ENCODE peak calls at places on chromosomes 5 and 9, in eight cellular contexts. K is mucosa of descending colon; J is CD4-positive, alpha-beta T cell; C is fibroblast of lung; I is H9; E is esophagus squamous epithelium; D is psoas muscle; R is Peyer's patch. S is an unnamed sample.
A peak's percentile ranks its signal among the peaks of the same experiment; 100 is the strongest.

GRCh38 chr5:6273090-6273735 is 105.1 kb downstream of the MED10 start:
- DNase-seq in K (no peak), J (no peak), C (no peak), I (no peak), E (no peak), D (no peak), R (no peak), S (no peak)

GRCh38 chr9:129752915-129753724 is at the start of gene PTGES:
- DNase-seq in K (peak; percentile 78), J (peak; percentile 64), C (peak; percentile 83), I (peak; percentile 78), E (no peak), D (peak; percentile 68), R (peak; percentile 78), S (peak; percentile 36)

GRCh38 chr5:540215-541147 is 16.2 kb upstream of the SLC9A3 start:
- DNase-seq in K (peak; percentile 39), J (no peak), C (no peak), I (no peak), E (no peak), D (peak; percentile 9), R (peak; percentile 43), S (no peak)

GRCh38 chr5:74934949-74935751 is 69.0 kb upstream of the FAM169A start:
- DNase-seq in K (no peak), J (no peak), C (peak; percentile 52), I (no peak), E (no peak), D (no peak), R (no peak), S (no peak)

GRCh38 chr9:101727621-101728524 is 10.6 kb downstream of the GRIN3A start:
- DNase-seq in K (no peak), J (no peak), C (peak; percentile 6), I (peak; percentile 48), E (no peak), D (no peak), R (no peak), S (no peak)

GRCh38 chr9:120723547-120723946 is 9.3 kb upstream of the MEGF9 start:
- DNase-seq in K (no peak), J (no peak), C (peak; percentile 84), I (no peak), E (no peak), D (no peak), R (no peak), S (no peak)

GRCh38 chr5:60842859-60843692 is 993 bp downstream of the ELOVL7 start:
- DNase-seq in K (no peak), J (no peak), C (peak; percentile 5), I (peak; percentile 47), E (no peak), D (peak; percentile 15), R (peak; percentile 67), S (no peak)

GRCh38 chr5:126519637-126520592 is 75.1 kb downstream of the ALDH7A1 start:
- DNase-seq in K (no peak), J (no peak), C (peak; percentile 45), I (no peak), E (no peak), D (no peak), R (no peak), S (no peak)

GRCh38 chr9:136091582-136092352 is 3.3 kb downstream of the NACC2 start:
- DNase-seq in K (peak; percentile 48), J (no peak), C (no peak), I (no peak), E (no peak), D (peak; percentile 13), R (no peak), S (no peak)

GRCh38 chr9:11312976-11313375 is 700.2 kb upstream of the PTPRD start:
- DNase-seq in K (no peak), J (no peak), C (no peak), I (no peak), E (no peak), D (no peak), R (no peak), S (no peak)

GRCh38 chr9:89405832-89406231 is 87.5 kb downstream of the SECISBP2 start:
- DNase-seq in K (no peak), J (no peak), C (no peak), I (no peak), E (no peak), D (no peak), R (no peak), S (no peak)

GRCh38 chr5:123964916-123965315 is 452.9 kb downstream of the CSNK1G3 start:
- DNase-seq in K (no peak), J (no peak), C (no peak), I (no peak), E (no peak), D (no peak), R (no peak), S (no peak)

GRCh38 chr9:124254261-124254682 is 3.5 kb upstream of the NEK6 start:
- DNase-seq in K (peak; percentile 15), J (no peak), C (no peak), I (no peak), E (no peak), D (no peak), R (peak; percentile 5), S (no peak)

GRCh38 chr5:148791334-148791667 is 35.1 kb upstream of the ADRB2 start:
- DNase-seq in K (no peak), J (no peak), C (no peak), I (no peak), E (no peak), D (no peak), R (no peak), S (no peak)

GRCh38 chr9:117412841-117413240 is 2.0 kb downstream of the ASTN2 start:
- DNase-seq in K (no peak), J (no peak), C (no peak), I (no peak), E (no peak), D (no peak), R (no peak), S (no peak)

GRCh38 chr5:39197556-39197955 is 21.8 kb downstream of the FYB1 start:
- DNase-seq in K (peak; percentile 53), J (peak; percentile 66), C (no peak), I (no peak), E (no peak), D (no peak), R (no peak), S (peak; percentile 53)

GRCh38 chr9:31740705-31741104 is 643.7 kb upstream of the ACO1 start:
- DNase-seq in K (no peak), J (no peak), C (no peak), I (no peak), E (no peak), D (no peak), R (no peak), S (no peak)

GRCh38 chr5:53334431-53334941 is 145.9 kb upstream of the FST start:
- DNase-seq in K (no peak), J (no peak), C (peak; percentile 62), I (no peak), E (no peak), D (no peak), R (no peak), S (no peak)

GRCh38 chr9:121192959-121193645 is 8.6 kb downstream of the RAB14 start:
- DNase-seq in K (no peak), J (no peak), C (peak; percentile 27), I (no peak), E (no peak), D (no peak), R (no peak), S (no peak)

GRCh38 chr5:149593370-149593769 is 12.1 kb downstream of the ARHGEF37 start:
- DNase-seq in K (no peak), J (no peak), C (no peak), I (no peak), E (no peak), D (no peak), R (no peak), S (no peak)

GRCh38 chr5:143551765-143552164 is 148.3 kb upstream of the NR3C1 start:
- DNase-seq in K (no peak), J (no peak), C (peak; percentile 44), I (no peak), E (no peak), D (no peak), R (no peak), S (no peak)

GRCh38 chr5:96626956-96627355 is 35.2 kb upstream of the CAST start:
- DNase-seq in K (no peak), J (no peak), C (peak; percentile 66), I (no peak), E (no peak), D (no peak), R (no peak), S (no peak)

GRCh38 chr5:96627792-96628191 is 34.4 kb upstream of the CAST start:
- DNase-seq in K (no peak), J (no peak), C (no peak), I (no peak), E (no peak), D (no peak), R (no peak), S (no peak)

GRCh38 chr5:96619946-96620345 is 42.2 kb upstream of the CAST start:
- DNase-seq in K (no peak), J (no peak), C (no peak), I (no peak), E (no peak), D (no peak), R (no peak), S (no peak)

GRCh38 chr5:96628406-96628805 is 33.8 kb upstream of the CAST start:
- DNase-seq in K (no peak), J (no peak), C (no peak), I (no peak), E (no peak), D (no peak), R (no peak), S (no peak)

GRCh38 chr5:96624631-96625030 is 37.5 kb upstream of the CAST start:
- DNase-seq in K (no peak), J (no peak), C (no peak), I (no peak), E (no peak), D (no peak), R (no peak), S (no peak)
- H3K9me3 ChIP-seq in K (no peaks in the 10 kb centered on the region), J (no peaks in the 10 kb centered on the region), C (no peaks in the 10 kb centered on the region), I (no peaks in the 10 kb centered on the region), E (no peaks in the 10 kb centered on the region), D (no peaks in the 10 kb centered on the region), R (no peaks in the 10 kb centered on the region), S (no peaks in the 10 kb centered on the region)

DNA sequence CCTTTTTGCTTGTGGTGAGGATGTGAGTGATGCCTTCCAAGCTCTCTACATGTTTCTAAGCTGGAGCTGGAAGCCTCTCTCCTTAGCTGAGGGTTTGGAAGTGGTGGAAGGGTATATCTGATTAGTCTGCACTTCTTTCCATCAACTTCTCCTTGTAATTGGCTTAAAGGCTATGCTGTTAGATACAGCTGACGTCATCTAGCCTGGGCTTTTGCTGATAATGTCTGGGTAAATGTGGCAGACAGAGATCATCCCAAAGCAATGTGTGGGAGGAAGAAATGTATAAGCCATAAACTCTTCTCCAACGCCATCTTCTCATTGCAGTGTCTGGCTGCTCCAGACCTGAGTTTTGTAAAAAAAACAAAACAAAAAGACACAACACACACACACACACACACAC is 29.3 kb downstream of the ZNF354C start:
- DNase-seq in K (no peak), J (no peak), C (no peak), I (no peak), E (no peak), D (no peak), R (no peak), S (no peak)
- H3K9me3 ChIP-seq in K (peaks cover 95% of the 10 kb centered on the region), J (peaks cover 94% of the 10 kb centered on the region), C (no peaks in the 10 kb centered on the region), I (peaks cover 54% of the 10 kb centered on the region), E (peaks cover 76% of the 10 kb centered on the region), D (peaks cover 96% of the 10 kb centered on the region), R (peaks cover 58% of the 10 kb centered on the region), S (peaks cover 7% of the 10 kb centered on the region)

GRCh38 chr5:165119175-165119574 is 1613.8 kb downstream of the MAT2B start:
- DNase-seq in K (no peak), J (no peak), C (no peak), I (no peak), E (no peak), D (no peak), R (no peak), S (no peak)
- H3K9me3 ChIP-seq in K (no peaks in the 10 kb centered on the region), J (no peaks in the 10 kb centered on the region), C (no peaks in the 10 kb centered on the region), I (no peaks in the 10 kb centered on the region), E (no peaks in the 10 kb centered on the region), D (no peaks in the 10 kb centered on the region), R (no peaks in the 10 kb centered on the region), S (no peaks in the 10 kb centered on the region)

GRCh38 chr5:181064987-181065386 is 24.9 kb downstream of the BTNL9 start:
- DNase-seq in K (no peak), J (no peak), C (no peak), I (no peak), E (no peak), D (no peak), R (no peak), S (no peak)
- H3K9me3 ChIP-seq in K (no peaks in the 10 kb centered on the region), J (no peaks in the 10 kb centered on the region), C (no peaks in the 10 kb centered on the region), I (no peaks in the 10 kb centered on the region), E (no peaks in the 10 kb centered on the region), D (no peaks in the 10 kb centered on the region), R (no peaks in the 10 kb centered on the region), S (no peaks in the 10 kb centered on the region)

S was measured in T-helper 17 cell.